ENCODE peak calls at places on chromosomes 7 and 10, in ten cellular contexts. One of them, this sample, is unnamed.

GRCh38 chr7:69457912-69458491 is 140.3 kb upstream of the AUTS2 start:
- DNase-seq in NCI-H82: peak; percentile 59
- DNase-seq in kidney glomerular epithelial cell: no peak
- DNase-seq in GM03348: peak; percentile 39
- DNase-seq in activated CD4-positive, alpha-beta T cell treated with anti-CD3 and anti-CD28 coated beads for 4 hours: no peak
- DNase-seq in SK-N-DZ: no peak
- DNase-seq in stimulated activated CD4-positive, alpha-beta T cell treated with anti-CD3 and anti-CD28 coated beads, Interleukin-4, amount 100 ng/mL, for 24 hours: no peak
- DNase-seq in heart left ventricle: peak; percentile 85
- DNase-seq in GM10248: no peak
- DNase-seq in neural crest cell: no peak
- DNase-seq in this sample: no peak

GRCh38 chr10:61842755-61843497 is 58.6 kb upstream of the ARID5B start:
- DNase-seq in NCI-H82: no peak
- DNase-seq in kidney glomerular epithelial cell: peak; percentile 74
- DNase-seq in GM03348: peak; percentile 65
- DNase-seq in activated CD4-positive, alpha-beta T cell treated with anti-CD3 and anti-CD28 coated beads for 4 hours: no peak
- DNase-seq in SK-N-DZ: no peak
- DNase-seq in stimulated activated CD4-positive, alpha-beta T cell treated with anti-CD3 and anti-CD28 coated beads, Interleukin-4, amount 100 ng/mL, for 24 hours: no peak
- DNase-seq in heart left ventricle: no peak
- DNase-seq in GM10248: no peak
- DNase-seq in neural crest cell: no peak
- DNase-seq in this sample: no peak

GRCh38 chr10:43255644-43256431 is 11.0 kb downstream of the RASGEF1A start:
- DNase-seq in NCI-H82: peak; percentile 69
- DNase-seq in kidney glomerular epithelial cell: peak; percentile 33
- DNase-seq in GM03348: peak; percentile 75
- DNase-seq in activated CD4-positive, alpha-beta T cell treated with anti-CD3 and anti-CD28 coated beads for 4 hours: peak; percentile 33
- DNase-seq in SK-N-DZ: peak; percentile 46
- DNase-seq in stimulated activated CD4-positive, alpha-beta T cell treated with anti-CD3 and anti-CD28 coated beads, Interleukin-4, amount 100 ng/mL, for 24 hours: peak; percentile 25
- DNase-seq in heart left ventricle: peak; percentile 9
- DNase-seq in GM10248: peak; percentile 76
- DNase-seq in neural crest cell: no peak
- DNase-seq in this sample: no peak

GRCh38 chr10:26773633-26774032 is 76.1 kb downstream of the PDSS1 start:
- DNase-seq in NCI-H82: no peak
- DNase-seq in kidney glomerular epithelial cell: no peak
- DNase-seq in GM03348: no peak
- DNase-seq in activated CD4-positive, alpha-beta T cell treated with anti-CD3 and anti-CD28 coated beads for 4 hours: no peak
- DNase-seq in SK-N-DZ: no peak
- DNase-seq in stimulated activated CD4-positive, alpha-beta T cell treated with anti-CD3 and anti-CD28 coated beads, Interleukin-4, amount 100 ng/mL, for 24 hours: no peak
- DNase-seq in heart left ventricle: no peak
- DNase-seq in GM10248: no peak
- DNase-seq in neural crest cell: no peak
- DNase-seq in this sample: no peak

GRCh38 chr10:43374194-43374593 is 2.8 kb downstream of the FXYD4 start:
- DNase-seq in NCI-H82: no peak
- DNase-seq in kidney glomerular epithelial cell: no peak
- DNase-seq in GM03348: no peak
- DNase-seq in activated CD4-positive, alpha-beta T cell treated with anti-CD3 and anti-CD28 coated beads for 4 hours: no peak
- DNase-seq in SK-N-DZ: no peak
- DNase-seq in stimulated activated CD4-positive, alpha-beta T cell treated with anti-CD3 and anti-CD28 coated beads, Interleukin-4, amount 100 ng/mL, for 24 hours: no peak
- DNase-seq in heart left ventricle: no peak
- DNase-seq in GM10248: no peak
- DNase-seq in neural crest cell: no peak
- DNase-seq in this sample: no peak

GRCh38 chr7:120733143-120733542 is 124.8 kb downstream of the TSPAN12 start:
- DNase-seq in NCI-H82: no peak
- DNase-seq in kidney glomerular epithelial cell: peak; percentile 68
- DNase-seq in GM03348: peak; percentile 20
- DNase-seq in activated CD4-positive, alpha-beta T cell treated with anti-CD3 and anti-CD28 coated beads for 4 hours: no peak
- DNase-seq in SK-N-DZ: no peak
- DNase-seq in stimulated activated CD4-positive, alpha-beta T cell treated with anti-CD3 and anti-CD28 coated beads, Interleukin-4, amount 100 ng/mL, for 24 hours: no peak
- DNase-seq in heart left ventricle: no peak
- DNase-seq in GM10248: no peak
- DNase-seq in neural crest cell: no peak
- DNase-seq in this sample: no peak

GRCh38 chr7:43481905-43482678 is 100.8 kb upstream of the STK17A start:
- DNase-seq in NCI-H82: no peak
- DNase-seq in kidney glomerular epithelial cell: peak; percentile 63
- DNase-seq in GM03348: peak; percentile 60
- DNase-seq in activated CD4-positive, alpha-beta T cell treated with anti-CD3 and anti-CD28 coated beads for 4 hours: no peak
- DNase-seq in SK-N-DZ: no peak
- DNase-seq in stimulated activated CD4-positive, alpha-beta T cell treated with anti-CD3 and anti-CD28 coated beads, Interleukin-4, amount 100 ng/mL, for 24 hours: no peak
- DNase-seq in heart left ventricle: no peak
- DNase-seq in GM10248: no peak
- DNase-seq in neural crest cell: no peak
- DNase-seq in this sample: no peak

GRCh38 chr10:109931153-109931552 is 7.8 kb upstream of the XPNPEP1 start:
- DNase-seq in NCI-H82: no peak
- DNase-seq in kidney glomerular epithelial cell: no peak
- DNase-seq in GM03348: no peak
- DNase-seq in activated CD4-positive, alpha-beta T cell treated with anti-CD3 and anti-CD28 coated beads for 4 hours: no peak
- DNase-seq in SK-N-DZ: no peak
- DNase-seq in stimulated activated CD4-positive, alpha-beta T cell treated with anti-CD3 and anti-CD28 coated beads, Interleukin-4, amount 100 ng/mL, for 24 hours: no peak
- DNase-seq in heart left ventricle: no peak
- DNase-seq in GM10248: no peak
- DNase-seq in neural crest cell: no peak
- DNase-seq in this sample: peak; percentile 72

GRCh38 chr10:115950320-115950719 is 322.7 kb downstream of the GFRA1 start:
- DNase-seq in NCI-H82: no peak
- DNase-seq in kidney glomerular epithelial cell: no peak
- DNase-seq in GM03348: peak; percentile 31
- DNase-seq in activated CD4-positive, alpha-beta T cell treated with anti-CD3 and anti-CD28 coated beads for 4 hours: no peak
- DNase-seq in SK-N-DZ: no peak
- DNase-seq in stimulated activated CD4-positive, alpha-beta T cell treated with anti-CD3 and anti-CD28 coated beads, Interleukin-4, amount 100 ng/mL, for 24 hours: no peak
- DNase-seq in heart left ventricle: no peak
- DNase-seq in GM10248: no peak
- DNase-seq in neural crest cell: no peak
- DNase-seq in this sample: no peak

GRCh38 chr7:101278461-101279292 is 33.8 kb upstream of the FIS1 start:
- DNase-seq in NCI-H82: no peak
- DNase-seq in kidney glomerular epithelial cell: no peak
- DNase-seq in GM03348: no peak
- DNase-seq in activated CD4-positive, alpha-beta T cell treated with anti-CD3 and anti-CD28 coated beads for 4 hours: no peak
- DNase-seq in SK-N-DZ: no peak
- DNase-seq in stimulated activated CD4-positive, alpha-beta T cell treated with anti-CD3 and anti-CD28 coated beads, Interleukin-4, amount 100 ng/mL, for 24 hours: no peak
- DNase-seq in heart left ventricle: no peak
- DNase-seq in GM10248: no peak
- DNase-seq in neural crest cell: no peak
- DNase-seq in this sample: no peak

GRCh38 chr7:127150543-127150942 is 102.2 kb downstream of the GRM8 start:
- DNase-seq in NCI-H82: peak; percentile 6
- DNase-seq in kidney glomerular epithelial cell: no peak
- DNase-seq in GM03348: no peak
- DNase-seq in activated CD4-positive, alpha-beta T cell treated with anti-CD3 and anti-CD28 coated beads for 4 hours: no peak
- DNase-seq in SK-N-DZ: no peak
- DNase-seq in stimulated activated CD4-positive, alpha-beta T cell treated with anti-CD3 and anti-CD28 coated beads, Interleukin-4, amount 100 ng/mL, for 24 hours: no peak
- DNase-seq in heart left ventricle: no peak
- DNase-seq in GM10248: no peak
- DNase-seq in neural crest cell: no peak
- DNase-seq in this sample: no peak

GRCh38 chr10:27100800-27101347 is 580 bp upstream of the ANKRD26 start:
- DNase-seq in NCI-H82: peak; percentile 77
- DNase-seq in kidney glomerular epithelial cell: no peak
- DNase-seq in GM03348: no peak
- DNase-seq in activated CD4-positive, alpha-beta T cell treated with anti-CD3 and anti-CD28 coated beads for 4 hours: peak; percentile 8
- DNase-seq in SK-N-DZ: no peak
- DNase-seq in stimulated activated CD4-positive, alpha-beta T cell treated with anti-CD3 and anti-CD28 coated beads, Interleukin-4, amount 100 ng/mL, for 24 hours: peak; percentile 27
- DNase-seq in heart left ventricle: no peak
- DNase-seq in GM10248: no peak
- DNase-seq in neural crest cell: no peak
- DNase-seq in this sample: no peak

GRCh38 chr10:5940807-5941218 is 36.5 kb downstream of the IL15RA start:
- DNase-seq in NCI-H82: no peak
- DNase-seq in kidney glomerular epithelial cell: no peak
- DNase-seq in GM03348: no peak
- DNase-seq in activated CD4-positive, alpha-beta T cell treated with anti-CD3 and anti-CD28 coated beads for 4 hours: no peak
- DNase-seq in SK-N-DZ: no peak
- DNase-seq in stimulated activated CD4-positive, alpha-beta T cell treated with anti-CD3 and anti-CD28 coated beads, Interleukin-4, amount 100 ng/mL, for 24 hours: no peak
- DNase-seq in heart left ventricle: no peak
- DNase-seq in GM10248: no peak
- DNase-seq in neural crest cell: no peak
- DNase-seq in this sample: no peak

GRCh38 chr7:16066805-16067459 is 354.4 kb downstream of the CRPPA start:
- DNase-seq in NCI-H82: no peak
- DNase-seq in kidney glomerular epithelial cell: no peak
- DNase-seq in GM03348: no peak
- DNase-seq in activated CD4-positive, alpha-beta T cell treated with anti-CD3 and anti-CD28 coated beads for 4 hours: no peak
- DNase-seq in SK-N-DZ: no peak
- DNase-seq in stimulated activated CD4-positive, alpha-beta T cell treated with anti-CD3 and anti-CD28 coated beads, Interleukin-4, amount 100 ng/mL, for 24 hours: no peak
- DNase-seq in heart left ventricle: no peak
- DNase-seq in GM10248: no peak
- DNase-seq in neural crest cell: no peak
- DNase-seq in this sample: no peak

GRCh38 chr10:21002097-21002878 is 105.2 kb upstream of the NEBL start:
- DNase-seq in NCI-H82: no peak
- DNase-seq in kidney glomerular epithelial cell: peak; percentile 16
- DNase-seq in GM03348: no peak
- DNase-seq in activated CD4-positive, alpha-beta T cell treated with anti-CD3 and anti-CD28 coated beads for 4 hours: no peak
- DNase-seq in SK-N-DZ: no peak
- DNase-seq in stimulated activated CD4-positive, alpha-beta T cell treated with anti-CD3 and anti-CD28 coated beads, Interleukin-4, amount 100 ng/mL, for 24 hours: no peak
- DNase-seq in heart left ventricle: no peak
- DNase-seq in GM10248: no peak
- DNase-seq in neural crest cell: no peak
- DNase-seq in this sample: no peak

GRCh38 chr7:90455163-90456030 is 14.0 kb upstream of the PTTG1IP2 start:
- DNase-seq in NCI-H82: peak; percentile 66
- DNase-seq in kidney glomerular epithelial cell: peak; percentile 64
- DNase-seq in GM03348: peak; percentile 70
- DNase-seq in activated CD4-positive, alpha-beta T cell treated with anti-CD3 and anti-CD28 coated beads for 4 hours: no peak
- DNase-seq in SK-N-DZ: peak; percentile 57
- DNase-seq in stimulated activated CD4-positive, alpha-beta T cell treated with anti-CD3 and anti-CD28 coated beads, Interleukin-4, amount 100 ng/mL, for 24 hours: peak; percentile 11
- DNase-seq in heart left ventricle: no peak
- DNase-seq in GM10248: peak; percentile 48
- DNase-seq in neural crest cell: no peak
- DNase-seq in this sample: no peak

GRCh38 chr10:6035926-6036575 is 26.1 kb downstream of the IL2RA start:
- DNase-seq in NCI-H82: no peak
- DNase-seq in kidney glomerular epithelial cell: no peak
- DNase-seq in GM03348: no peak
- DNase-seq in activated CD4-positive, alpha-beta T cell treated with anti-CD3 and anti-CD28 coated beads for 4 hours: no peak
- DNase-seq in SK-N-DZ: no peak
- DNase-seq in stimulated activated CD4-positive, alpha-beta T cell treated with anti-CD3 and anti-CD28 coated beads, Interleukin-4, amount 100 ng/mL, for 24 hours: no peak
- DNase-seq in heart left ventricle: no peak
- DNase-seq in GM10248: no peak
- DNase-seq in neural crest cell: no peak
- DNase-seq in this sample: no peak

GRCh38 chr7:24728503-24729364 is 28.5 kb downstream of the GSDME start:
- DNase-seq in NCI-H82: no peak
- DNase-seq in kidney glomerular epithelial cell: no peak
- DNase-seq in GM03348: peak; percentile 35
- DNase-seq in activated CD4-positive, alpha-beta T cell treated with anti-CD3 and anti-CD28 coated beads for 4 hours: no peak
- DNase-seq in SK-N-DZ: no peak
- DNase-seq in stimulated activated CD4-positive, alpha-beta T cell treated with anti-CD3 and anti-CD28 coated beads, Interleukin-4, amount 100 ng/mL, for 24 hours: peak; percentile 10
- DNase-seq in heart left ventricle: no peak
- DNase-seq in GM10248: no peak
- DNase-seq in neural crest cell: no peak
- DNase-seq in this sample: no peak

GRCh38 chr10:33015798-33016547 is 57.9 kb upstream of the ITGB1 start:
- DNase-seq in NCI-H82: no peak
- DNase-seq in kidney glomerular epithelial cell: peak; percentile 83
- DNase-seq in GM03348: peak; percentile 32
- DNase-seq in activated CD4-positive, alpha-beta T cell treated with anti-CD3 and anti-CD28 coated beads for 4 hours: no peak
- DNase-seq in SK-N-DZ: no peak
- DNase-seq in stimulated activated CD4-positive, alpha-beta T cell treated with anti-CD3 and anti-CD28 coated beads, Interleukin-4, amount 100 ng/mL, for 24 hours: no peak
- DNase-seq in heart left ventricle: no peak
- DNase-seq in GM10248: no peak
- DNase-seq in neural crest cell: no peak
- DNase-seq in this sample: no peak

GRCh38 chr7:42964849-42965805 is 33.0 kb downstream of the MRPL32 start:
- DNase-seq in NCI-H82: no peak
- DNase-seq in kidney glomerular epithelial cell: no peak
- DNase-seq in GM03348: no peak
- DNase-seq in activated CD4-positive, alpha-beta T cell treated with anti-CD3 and anti-CD28 coated beads for 4 hours: no peak
- DNase-seq in SK-N-DZ: peak; percentile 71
- DNase-seq in stimulated activated CD4-positive, alpha-beta T cell treated with anti-CD3 and anti-CD28 coated beads, Interleukin-4, amount 100 ng/mL, for 24 hours: no peak
- DNase-seq in heart left ventricle: peak; percentile 17
- DNase-seq in GM10248: no peak
- DNase-seq in neural crest cell: no peak
- DNase-seq in this sample: no peak

GRCh38 chr10:121609426-121610380 is 11.5 kb upstream of the FGFR2 start:
- DNase-seq in NCI-H82: no peak
- DNase-seq in kidney glomerular epithelial cell: no peak
- DNase-seq in GM03348: no peak
- DNase-seq in activated CD4-positive, alpha-beta T cell treated with anti-CD3 and anti-CD28 coated beads for 4 hours: no peak
- DNase-seq in SK-N-DZ: no peak
- DNase-seq in stimulated activated CD4-positive, alpha-beta T cell treated with anti-CD3 and anti-CD28 coated beads, Interleukin-4, amount 100 ng/mL, for 24 hours: no peak
- DNase-seq in heart left ventricle: no peak
- DNase-seq in GM10248: no peak
- DNase-seq in neural crest cell: no peak
- DNase-seq in this sample: peak; percentile 55

GRCh38 chr7:2515424-2516193 is 4.0 kb upstream of the LFNG start:
- DNase-seq in NCI-H82: no peak
- DNase-seq in kidney glomerular epithelial cell: peak; percentile 82
- DNase-seq in GM03348: no peak
- DNase-seq in activated CD4-positive, alpha-beta T cell treated with anti-CD3 and anti-CD28 coated beads for 4 hours: no peak
- DNase-seq in SK-N-DZ: no peak
- DNase-seq in stimulated activated CD4-positive, alpha-beta T cell treated with anti-CD3 and anti-CD28 coated beads, Interleukin-4, amount 100 ng/mL, for 24 hours: no peak
- DNase-seq in heart left ventricle: no peak
- DNase-seq in GM10248: no peak
- DNase-seq in neural crest cell: no peak
- DNase-seq in this sample: no peak

GRCh38 chr10:21989453-21990154 is 13.9 kb downstream of the DNAJC1 start:
- DNase-seq in NCI-H82: peak; percentile 77
- DNase-seq in kidney glomerular epithelial cell: no peak
- DNase-seq in GM03348: peak; percentile 42
- DNase-seq in activated CD4-positive, alpha-beta T cell treated with anti-CD3 and anti-CD28 coated beads for 4 hours: peak; percentile 22
- DNase-seq in SK-N-DZ: peak; percentile 68
- DNase-seq in stimulated activated CD4-positive, alpha-beta T cell treated with anti-CD3 and anti-CD28 coated beads, Interleukin-4, amount 100 ng/mL, for 24 hours: peak; percentile 18
- DNase-seq in heart left ventricle: peak; percentile 15
- DNase-seq in GM10248: peak; percentile 45
- DNase-seq in neural crest cell: peak; percentile 6
- DNase-seq in this sample: no peak

GRCh38 chr7:83863906-83864305 is 215.0 kb upstream of the SEMA3E start:
- DNase-seq in NCI-H82: no peak
- DNase-seq in kidney glomerular epithelial cell: no peak
- DNase-seq in GM03348: no peak
- DNase-seq in activated CD4-positive, alpha-beta T cell treated with anti-CD3 and anti-CD28 coated beads for 4 hours: no peak
- DNase-seq in SK-N-DZ: no peak
- DNase-seq in stimulated activated CD4-positive, alpha-beta T cell treated with anti-CD3 and anti-CD28 coated beads, Interleukin-4, amount 100 ng/mL, for 24 hours: no peak
- DNase-seq in heart left ventricle: no peak
- DNase-seq in GM10248: no peak
- DNase-seq in neural crest cell: no peak
- DNase-seq in this sample: no peak

This sample was measured in suprapubic skin.